ENCODE peak calls at places on chromosomes 1 and 21, in ten cellular contexts. W is brain microvascular endothelial cell; M is germinal center; A is NCI-H1092; B is fibroblast of mammary gland; U is left cardiac atrium; T is iPS-NIHi11; D is activated T-cell treated with anti-CD3 and anti-CD28 coated beads, Interleukin-2, amount 50 U/mL, for 48 hours; H is stimulated activated CD4-positive, alpha-beta T cell treated with anti-CD3 and anti-CD28 coated beads, Interleukin-12 subunit alpha, Interleukin-12 subunit beta, amount 100 ng/mL, for 4 hours; J is NCI-H69. S is an unnamed sample.
A peak's percentile ranks its signal among the peaks of the same experiment; 100 is the strongest.

GRCh38 chr1:77303387-77303786 is 21.6 kb downstream of the AK5 start:
- DNase-seq in W (no peak), M (no peak), A (no peak), B (no peak), U (no peak), T (no peak), D (no peak), H (no peak), J (no peak), S (no peak)

GRCh38 chr1:203306089-203306969 is 1.0 kb downstream of the BTG2 start:
- DNase-seq in W (peak; percentile 40), M (no peak), A (peak; percentile 69), B (peak; percentile 75), U (peak; percentile 92), T (peak; percentile 47), D (peak; percentile 58), H (peak; percentile 33), J (peak; percentile 93), S (peak; percentile 42)

GRCh38 chr1:236950365-236950764 is 53.9 kb downstream of the MT1HL1 start:
- DNase-seq in W (no peak), M (no peak), A (no peak), B (no peak), U (no peak), T (no peak), D (no peak), H (no peak), J (no peak), S (no peak)

GRCh38 chr1:20601123-20601825 is 12.4 kb downstream of the CDA start:
- DNase-seq in W (peak; percentile 70), M (no peak), A (no peak), B (peak; percentile 69), U (no peak), T (no peak), D (no peak), H (no peak), J (no peak), S (no peak)

GRCh38 chr1:203796223-203796747 is 862 bp downstream of the ZBED6 start:
- DNase-seq in W (peak; percentile 12), M (no peak), A (no peak), B (peak; percentile 33), U (peak; percentile 29), T (no peak), D (peak; percentile 64), H (peak; percentile 15), J (peak; percentile 69), S (peak; percentile 52)

GRCh38 chr21:42439284-42440186 is 35.8 kb downstream of the UBASH3A start:
- DNase-seq in W (no peak), M (no peak), A (no peak), B (peak; percentile 3), U (no peak), T (no peak), D (peak; percentile 72), H (no peak), J (no peak), S (no peak)

GRCh38 chr1:201870397-201870796 is 18.3 kb upstream of the SHISA4 start:
- DNase-seq in W (no peak), M (no peak), A (no peak), B (peak; percentile 57), U (no peak), T (no peak), D (no peak), H (no peak), J (no peak), S (no peak)

GRCh38 chr1:26772687-26773086 is 15.1 kb upstream of the PIGV start:
- DNase-seq in W (peak; percentile 86), M (no peak), A (no peak), B (peak; percentile 98), U (no peak), T (no peak), D (no peak), H (no peak), J (no peak), S (no peak)

GRCh38 chr1:232579958-232580705 is 49.8 kb downstream of the SIPA1L2 start:
- DNase-seq in W (no peak), M (no peak), A (no peak), B (peak; percentile 24), U (no peak), T (no peak), D (peak; percentile 41), H (no peak), J (no peak), S (no peak)

GRCh38 chr1:230308039-230308438 is 118.1 kb downstream of the PGBD5 start:
- DNase-seq in W (peak; percentile 83), M (no peak), A (no peak), B (peak; percentile 88), U (peak; percentile 87), T (peak; percentile 55), D (no peak), H (no peak), J (peak; percentile 72), S (no peak)

GRCh38 chr1:35883681-35884155 is 709 bp downstream of the AGO1 start:
- DNase-seq in W (no peak), M (peak; percentile 79), A (peak; percentile 60), B (peak; percentile 13), U (peak; percentile 65), T (peak; percentile 89), D (peak; percentile 68), H (peak; percentile 53), J (peak; percentile 88), S (no peak)

GRCh38 chr1:236066828-236067386 is 2.0 kb upstream of the NID1 start:
- DNase-seq in W (no peak), M (peak; percentile 72), A (no peak), B (no peak), U (peak; percentile 75), T (no peak), D (peak; percentile 64), H (peak; percentile 58), J (no peak), S (peak; percentile 95)

GRCh38 chr1:225700164-225700740 is 47.3 kb upstream of the ENAH start:
- DNase-seq in W (peak; percentile 97), M (no peak), A (no peak), B (peak; percentile 99), U (no peak), T (no peak), D (no peak), H (no peak), J (no peak), S (no peak)

GRCh38 chr1:22721122-22721873 is 10.7 kb downstream of the EPHB2 start:
- DNase-seq in W (no peak), M (no peak), A (no peak), B (peak; percentile 78), U (no peak), T (no peak), D (no peak), H (no peak), J (no peak), S (no peak)

GRCh38 chr1:234186037-234186688 is 187.1 kb upstream of the COA6 start:
- DNase-seq in W (no peak), M (no peak), A (no peak), B (peak; percentile 10), U (no peak), T (no peak), D (peak; percentile 39), H (no peak), J (peak; percentile 92), S (no peak)

GRCh38 chr21:25506887-25507286 is 100.4 kb downstream of the MRPL39 start:
- DNase-seq in W (peak; percentile 61), M (no peak), A (no peak), B (peak; percentile 89), U (no peak), T (no peak), D (no peak), H (no peak), J (peak; percentile 23), S (no peak)

GRCh38 chr1:203649551-203650011 is 22.9 kb downstream of the ATP2B4 start:
- DNase-seq in W (no peak), M (peak; percentile 16), A (no peak), B (no peak), U (no peak), T (no peak), D (peak; percentile 70), H (no peak), J (no peak), S (no peak)

GRCh38 chr1:32249831-32250525 is 1.1 kb upstream of the LCK start:
- DNase-seq in W (no peak), M (peak; percentile 88), A (no peak), B (no peak), U (peak; percentile 44), T (peak; percentile 39), D (peak; percentile 86), H (peak; percentile 66), J (peak; percentile 8), S (peak; percentile 71)

GRCh38 chr1:6025269-6026094 is 20.2 kb upstream of the KCNAB2 start:
- DNase-seq in W (no peak), M (no peak), A (no peak), B (no peak), U (no peak), T (no peak), D (peak; percentile 44), H (peak; percentile 16), J (no peak), S (no peak)

GRCh38 chr1:201476670-201477344 is 7.8 kb upstream of the PHLDA3 start:
- DNase-seq in W (no peak), M (no peak), A (no peak), B (peak; percentile 54), U (no peak), T (no peak), D (no peak), H (no peak), J (no peak), S (no peak)

GRCh38 chr1:220768127-220768601 is 18.5 kb upstream of the MTARC1 start:
- DNase-seq in W (no peak), M (no peak), A (no peak), B (no peak), U (peak; percentile 35), T (no peak), D (no peak), H (no peak), J (no peak), S (peak; percentile 51)

GRCh38 chr21:45148316-45149000 is 74.1 kb downstream of the ADARB1 start:
- DNase-seq in W (no peak), M (no peak), A (no peak), B (no peak), U (no peak), T (no peak), D (peak; percentile 7), H (no peak), J (no peak), S (no peak)

GRCh38 chr1:211713231-211713630 is 37.8 kb upstream of the NEK2 start:
- DNase-seq in W (no peak), M (no peak), A (no peak), B (no peak), U (no peak), T (no peak), D (no peak), H (no peak), J (no peak), S (no peak)

GRCh38 chr1:171254859-171255258 is 6.6 kb downstream of the FMO1 start:
- DNase-seq in W (peak; percentile 32), M (no peak), A (no peak), B (peak; percentile 59), U (no peak), T (no peak), D (no peak), H (no peak), J (no peak), S (no peak)

GRCh38 chr1:234433563-234434285 is 45.3 kb downstream of the TARBP1 start:
- DNase-seq in W (peak; percentile 55), M (no peak), A (no peak), B (peak; percentile 74), U (no peak), T (no peak), D (no peak), H (no peak), J (peak; percentile 43), S (no peak)

GRCh38 chr1:248703674-248704073 is 1.1 kb upstream of the OR14I1 start:
- DNase-seq in W (no peak), M (no peak), A (no peak), B (no peak), U (no peak), T (no peak), D (no peak), H (no peak), J (no peak), S (no peak)

GRCh38 chr1:17671741-17672140 is 83.4 kb upstream of the ACTL8 start:
- DNase-seq in W (no peak), M (peak; percentile 16), A (peak; percentile 92), B (no peak), U (no peak), T (peak; percentile 55), D (no peak), H (no peak), J (peak; percentile 30), S (no peak)

GRCh38 chr1:216032977-216033376 is 390.3 kb downstream of the USH2A start:
- DNase-seq in W (no peak), M (no peak), A (no peak), B (no peak), U (no peak), T (no peak), D (no peak), H (no peak), J (no peak), S (no peak)

S was measured in HL-60.